ENCODE peak calls at places on chromosomes 4 and X, in ten cellular contexts. S is MM.1S, C is fibroblast of lung, E is IMR-90, U is small intestine, Q is pancreas, W is cardiac muscle cell, L is left ventricle myocardium inferior, B is mesendoderm, A is GM23248. K is an unnamed sample. For H3K4me1, the result is how much of the 10 kb centered on the place peaks cover.

GRCh38 chrX:10118530-10118929 is 38.2 kb upstream of the CLCN4 start:
- DNase-seq in Q (no peak), B (no peak), S (no peak), E (no peak), L (no peak), U (no peak), A (no peak), W (no peak), C (no peak), K (no peak)

GRCh38 chrX:115067812-115068211 is 50.4 kb upstream of the IL13RA2 start:
- DNase-seq in B (no peak), A (peak), W (no peak), C (no peak), U (no peak), Q (no peak), E (peak), S (no peak), L (no peak), K (no peak)

GRCh38 chrX:115364625-115365024 is 75.1 kb downstream of the LUZP4 start:
- DNase-seq in S (no peak), E (peak), B (no peak), U (no peak), A (no peak), Q (no peak), L (no peak), W (no peak), C (peak), K (no peak)

GRCh38 chr4:7335363-7336066 is 99.2 kb downstream of the PSAPL1 start:
- DNase-seq in E (peak), L (peak), U (peak), W (peak), Q (peak), C (no peak), A (peak), B (peak), S (peak), K (peak)

GRCh38 chr4:52248836-52249235 is 197.7 kb downstream of the SPATA18 start:
- DNase-seq in A (peak), C (no peak), Q (no peak), B (no peak), W (no peak), U (no peak), E (no peak), L (no peak), S (no peak), K (no peak)

GRCh38 chr4:140095694-140096482 is 58.1 kb downstream of the MAML3 start:
- DNase-seq in S (no peak), L (peak), C (peak), E (peak), U (peak), W (peak), B (peak), Q (no peak), A (peak), K (peak)

GRCh38 chrX:24110049-24110448 is 39.5 kb upstream of the ZFX start:
- DNase-seq in U (no peak), S (no peak), A (no peak), L (no peak), C (no peak), W (peak), E (no peak), Q (no peak), B (no peak), K (no peak)

GRCh38 chr4:107034091-107034698 is 1.9 kb downstream of the DKK2 start:
- DNase-seq in U (no peak), W (peak), S (no peak), A (peak), L (no peak), B (peak), Q (no peak), C (peak), E (no peak), K (peak)

GRCh38 chrX:151725338-151725614 is 9.3 kb upstream of the CNGA2 start:
- DNase-seq in E (no peak), Q (no peak), B (no peak), U (no peak), W (no peak), L (no peak), S (no peak), C (no peak), A (no peak), K (no peak)

GRCh38 chr4:165921546-165921945 is 48.5 kb downstream of the TLL1 start:
- DNase-seq in Q (no peak), E (no peak), B (no peak), S (no peak), A (no peak), C (no peak), L (no peak), W (no peak), U (no peak), K (no peak)

GRCh38 chr4:183261953-183262775 is 57.9 kb downstream of the CLDN22 start:
- DNase-seq in C (peak), L (peak), S (peak), W (peak), E (peak), U (peak), A (peak), Q (peak), B (peak), K (peak)

GRCh38 chr4:25861951-25862410 is 807 bp downstream of the SEL1L3 start:
- DNase-seq in A (peak), W (peak), C (peak), E (peak), U (peak), S (peak), L (peak), Q (peak), B (peak), K (no peak)

GRCh38 chrX:46903458-46904242 is 8.6 kb upstream of the JADE3 start:
- DNase-seq in B (peak), Q (peak), S (peak), C (peak), L (peak), U (peak), A (peak), E (peak), W (peak), K (peak)

GRCh38 chr4:53917719-53918118 is 146.7 kb downstream of the CHIC2 start:
- DNase-seq in U (no peak), C (peak), E (peak), L (no peak), W (no peak), B (no peak), A (peak), Q (no peak), S (no peak), K (no peak)

GRCh38 chr4:180811556-180811955 is 1431.6 kb upstream of the TENM3 start:
- DNase-seq in Q (no peak), B (no peak), W (no peak), U (no peak), E (no peak), C (peak), S (peak), A (no peak), L (no peak), K (no peak)

GRCh38 chrX:107736781-107737531 is 38.6 kb downstream of the TSC22D3 start:
- DNase-seq in C (no peak), L (no peak), S (no peak), B (peak), A (no peak), U (no peak), W (peak), E (no peak), Q (no peak), K (no peak)

GRCh38 chrX:6778547-6779231 is 243.8 kb upstream of the VCX3A start:
- DNase-seq in U (no peak), E (no peak), W (peak), C (no peak), B (peak), L (no peak), A (no peak), S (no peak), Q (peak), K (no peak)

GRCh38 chr4:8837181-8837811 is 34.3 kb downstream of the HMX1 start:
- DNase-seq in B (peak), Q (no peak), L (no peak), C (no peak), E (no peak), W (no peak), A (no peak), S (no peak), U (no peak), K (no peak)

GRCh38 chr4:28811025-28811424 is 1909.1 kb upstream of the PCDH7 start:
- DNase-seq in B (no peak), W (no peak), A (no peak), U (no peak), L (no peak), S (no peak), C (no peak), Q (no peak), E (no peak), K (no peak)

GRCh38 chr4:103268746-103269145 is 70.6 kb upstream of the CENPE start:
- DNase-seq in W (no peak), U (no peak), E (no peak), B (no peak), S (no peak), Q (no peak), L (no peak), A (no peak), C (no peak), K (no peak)

GRCh38 chrX:107567370-107567769 is 60.9 kb upstream of the PRPS1 start:
- DNase-seq in W (no peak), Q (no peak), A (no peak), L (no peak), S (no peak), E (no peak), C (no peak), U (no peak), B (no peak), K (no peak)

GRCh38 chr4:87985097-87985886 is 9.8 kb downstream of the SPP1 start:
- DNase-seq in E (peak), C (peak), L (peak), W (peak), U (peak), S (peak), A (peak), Q (peak), B (peak), K (peak)

GRCh38 chr4:146522862-146523205 is 1.1 kb upstream of the SLC10A7 start:
- DNase-seq in A (peak), W (no peak), C (peak), L (no peak), S (no peak), U (peak), B (peak), E (peak), Q (no peak), K (no peak)

GRCh38 chrX:23797371-23798128 is 14.6 kb downstream of the SAT1 start:
- DNase-seq in L (no peak), Q (no peak), C (no peak), S (no peak), U (no peak), E (no peak), B (no peak), W (no peak), A (no peak), K (no peak)

GRCh38 chr4:148589182-148589581 is 147.0 kb upstream of the NR3C2 start:
- DNase-seq in U (no peak), L (no peak), A (no peak), E (no peak), W (no peak), Q (no peak), C (no peak), B (no peak), S (no peak), K (no peak)

GRCh38 chr4:26343041-26343403 is 22.2 kb downstream of the RBPJ start:
- DNase-seq in L (no peak), E (peak), S (no peak), W (no peak), B (no peak), A (peak), C (peak), U (no peak), Q (no peak), K (no peak)

GRCh38 chr4:1012031-1012739 is 759 bp downstream of the FGFRL1 start:
- DNase-seq in W (peak), A (peak), L (no peak), C (peak), E (no peak), B (peak), Q (peak), U (peak), S (no peak), K (no peak)

DNA sequence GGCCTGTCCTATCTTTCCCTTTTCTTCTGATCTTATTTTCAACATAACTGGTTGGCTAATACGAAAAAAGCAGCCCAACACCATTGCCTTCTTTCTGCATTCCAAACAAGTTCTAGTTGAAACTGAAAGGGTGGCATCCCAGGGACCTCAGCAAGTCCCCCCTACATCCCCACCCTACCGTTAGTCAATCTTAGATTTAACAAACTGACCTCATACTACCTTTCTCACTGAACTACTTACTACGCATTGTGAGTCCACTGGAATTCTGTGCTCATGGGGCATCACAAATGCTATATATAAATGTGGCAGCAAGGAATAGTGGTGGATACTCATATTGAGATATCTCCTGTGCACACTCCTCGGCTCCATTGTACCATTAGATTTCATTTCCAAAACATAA is 33.1 kb upstream of the FGF5 start:
- DNase-seq in A (no peak), E (no peak), W (no peak), S (no peak), U (no peak), Q (no peak), B (no peak), C (no peak), L (no peak), K (no peak)
- H3K4me1 ChIP-seq in A (under half), E (under half), W (under half), S (under half), U (under half), Q (under half), B (under half), C (under half), L (under half), K (under half)

GRCh38 chr4:94558392-94558920 is 106.7 kb downstream of the PDLIM5 start:
- DNase-seq in L (no peak), B (no peak), E (peak), S (no peak), Q (no peak), C (no peak), W (no peak), A (no peak), U (no peak), K (no peak)

GRCh38 chr4:94564252-94564651 is 112.5 kb downstream of the PDLIM5 start:
- DNase-seq in W (no peak), B (no peak), Q (no peak), S (no peak), C (no peak), L (no peak), A (no peak), E (no peak), U (peak), K (no peak)

GRCh38 chr4:94561249-94562024 is 109.7 kb downstream of the PDLIM5 start:
- DNase-seq in U (no peak), S (no peak), C (peak), Q (no peak), E (peak), B (no peak), A (peak), L (no peak), W (no peak), K (no peak)

GRCh38 chr4:94562285-94562684 is 110.5 kb downstream of the PDLIM5 start:
- DNase-seq in L (no peak), A (no peak), S (no peak), E (no peak), U (no peak), Q (no peak), B (no peak), C (no peak), W (no peak), K (no peak)

DNA sequence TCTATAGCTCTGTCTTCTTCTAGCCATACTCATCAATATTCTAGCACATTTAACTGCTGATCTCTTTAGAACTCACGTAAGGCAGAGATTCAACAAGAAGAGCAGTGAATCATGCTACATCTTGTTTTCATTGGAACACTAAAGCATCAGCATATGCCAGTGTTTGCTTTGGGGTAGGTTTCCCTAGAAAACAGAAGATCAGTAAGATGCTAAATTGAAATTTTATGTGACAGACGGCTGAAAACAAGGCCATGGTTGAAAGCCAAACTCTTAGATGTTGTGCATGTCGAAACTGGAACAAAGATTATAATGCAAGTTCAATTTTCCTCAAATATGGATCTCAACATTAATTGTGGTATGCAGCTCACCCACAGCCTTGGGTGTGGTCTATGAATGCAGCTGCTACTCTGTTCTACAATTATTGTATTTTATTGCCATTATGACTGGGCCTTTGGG is 107.6 kb downstream of the PDLIM5 start:
- DNase-seq in S (no peak), L (no peak), C (peak), Q (no peak), B (no peak), E (peak), W (no peak), A (peak), U (no peak), K (no peak)
- H3K4me1 ChIP-seq in S (under half), L (half or more), C (under half), Q (under half), B (under half), E (under half), W (under half), A (under half), U (under half), K (under half)

DNA sequence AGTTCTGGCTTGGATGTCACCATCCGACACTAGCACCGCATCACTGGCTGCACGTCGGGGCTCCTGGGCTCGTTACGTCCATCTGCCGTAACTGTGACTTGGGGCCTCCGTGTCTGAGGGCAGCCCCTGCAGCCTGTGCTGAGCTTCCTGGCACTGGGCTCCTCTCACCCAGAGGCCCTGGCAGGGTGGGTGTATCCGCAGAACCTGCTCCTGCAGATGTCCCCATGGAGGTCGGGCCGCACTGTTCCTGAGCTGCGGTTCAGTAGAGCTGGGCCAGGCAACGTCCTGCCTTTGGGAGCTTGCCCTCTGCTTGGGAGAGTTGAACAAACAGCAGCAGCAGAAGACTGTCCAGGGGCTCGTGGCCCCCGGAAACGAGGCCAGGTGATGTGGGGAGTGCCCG is 71.4 kb downstream of the RGS12 start:
- DNase-seq in B (no peak), L (no peak), U (no peak), S (no peak), W (no peak), Q (no peak), A (no peak), E (no peak), C (no peak), K (no peak)
- H3K4me1 ChIP-seq in B (under half), L (under half), U (under half), S (under half), W (under half), Q (under half), A (under half), E (under half), C (under half), K (under half)

DNA sequence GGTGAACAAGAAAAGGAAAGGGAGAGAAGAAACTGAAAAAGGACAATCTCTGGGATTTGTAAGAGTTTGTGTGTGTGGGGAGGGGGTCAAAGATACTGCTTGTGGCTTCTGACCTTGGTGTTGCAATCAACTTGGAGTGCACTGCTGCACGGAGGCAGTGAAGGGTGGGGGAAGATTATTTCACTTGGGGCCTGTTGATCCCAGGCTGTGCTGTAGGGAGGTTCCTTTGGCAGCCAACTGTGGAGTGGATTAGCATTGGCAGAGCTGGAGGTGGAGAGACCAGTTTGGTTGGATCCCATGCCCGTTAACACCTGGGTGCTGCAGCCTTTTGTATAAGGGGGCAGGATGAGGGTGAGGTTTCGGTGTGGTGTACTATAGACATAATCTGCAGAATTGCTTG is 38.2 kb downstream of the AFF1 start:
- DNase-seq in U (peak), W (peak), C (no peak), S (no peak), L (no peak), E (no peak), B (peak), Q (peak), A (no peak), K (no peak)
- H3K4me1 ChIP-seq in U (under half), W (under half), C (under half), S (under half), L (half or more), E (under half), B (under half), Q (under half), A (under half), K (under half)

DNA sequence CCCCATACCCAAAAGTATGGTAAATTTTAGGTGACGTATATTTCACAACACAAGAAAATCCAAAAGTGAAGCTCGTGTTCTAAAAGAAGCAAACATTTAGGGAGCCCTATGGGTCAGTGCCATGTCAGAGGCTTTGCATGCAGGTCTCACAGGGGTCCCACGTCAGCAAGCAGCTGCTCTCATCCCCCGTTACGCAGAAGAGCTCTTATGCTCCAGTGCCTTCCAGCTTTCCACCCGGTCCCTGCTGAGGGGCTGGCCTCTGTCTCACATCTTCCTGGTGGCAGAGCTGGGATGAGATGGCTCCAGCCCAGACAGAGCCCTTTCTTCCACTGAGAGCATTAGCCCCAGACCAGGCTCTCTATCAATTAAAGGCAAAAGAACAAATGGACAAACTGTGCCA is 82.0 kb downstream of the IRF2 start:
- DNase-seq in C (no peak), L (no peak), W (no peak), E (no peak), Q (no peak), B (no peak), U (no peak), A (no peak), S (no peak), K (no peak)
- H3K4me1 ChIP-seq in C (under half), L (half or more), W (under half), E (under half), Q (under half), B (under half), U (under half), A (under half), S (under half), K (under half)

GRCh38 chr4:38332699-38333098 is 331.3 kb upstream of the KLF3 start:
- DNase-seq in S (no peak), W (no peak), L (no peak), B (no peak), U (no peak), C (no peak), A (no peak), E (no peak), Q (no peak), K (no peak)
- H3K4me1 ChIP-seq in S (under half), W (under half), L (under half), B (under half), U (under half), C (under half), A (under half), E (under half), Q (under half), K (under half)

DNA sequence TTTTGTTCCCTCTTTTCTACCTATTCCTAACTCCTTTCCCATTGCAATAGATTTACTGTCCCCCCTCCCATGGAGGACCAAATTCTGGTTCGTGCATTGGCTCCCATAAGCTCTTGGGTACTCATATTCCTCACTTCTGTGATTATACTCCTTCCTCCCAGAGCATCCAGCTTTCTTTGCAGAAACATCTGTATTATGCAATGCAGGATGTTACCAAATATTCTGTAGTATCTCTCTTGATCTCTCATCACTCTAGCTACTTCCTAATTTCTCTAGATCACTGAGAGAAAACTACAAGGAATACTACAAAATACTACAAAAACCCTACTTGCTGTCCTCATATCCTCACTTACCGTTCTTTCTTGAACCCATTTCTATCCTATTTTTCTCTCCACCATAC is 395.9 kb upstream of the HS3ST1 start:
- DNase-seq in U (no peak), Q (no peak), B (no peak), E (no peak), W (no peak), S (no peak), L (no peak), A (no peak), C (no peak), K (no peak)
- H3K4me1 ChIP-seq in U (under half), Q (under half), B (under half), E (under half), W (under half), S (under half), L (under half), A (under half), C (under half), K (under half)

K was measured in right cardiac atrium.